ENCODE peak calls at places on chromosomes 6 and 20, in ten cellular contexts. One of them, this sample, is unnamed.

GRCh38 chr20:58421497-58421850 is 32.4 kb downstream of the VAPB start:
- DNase-seq in kidney: no peak
- DNase-seq in MM.1S: no peak
- DNase-seq in psoas muscle: no peak
- DNase-seq in effector memory CD4-positive, alpha-beta T cell: no peak
- DNase-seq in K562: no peak
- DNase-seq in ovary: no peak
- DNase-seq in upper lobe of right lung: no peak
- DNase-seq in stomach: no peak
- DNase-seq in heart left ventricle: no peak
- DNase-seq in this sample: no peak

GRCh38 chr20:50750145-50750671 is 18.8 kb downstream of the PARD6B start:
- DNase-seq in kidney: no peak
- DNase-seq in MM.1S: no peak
- DNase-seq in psoas muscle: no peak
- DNase-seq in effector memory CD4-positive, alpha-beta T cell: no peak
- DNase-seq in K562: no peak
- DNase-seq in ovary: no peak
- DNase-seq in upper lobe of right lung: no peak
- DNase-seq in stomach: no peak
- DNase-seq in heart left ventricle: no peak
- DNase-seq in this sample: no peak

GRCh38 chr6:78593898-78594666 is 273.3 kb upstream of the IRAK1BP1 start:
- DNase-seq in kidney: no peak
- DNase-seq in MM.1S: no peak
- DNase-seq in psoas muscle: no peak
- DNase-seq in effector memory CD4-positive, alpha-beta T cell: no peak
- DNase-seq in K562: no peak
- DNase-seq in ovary: no peak
- DNase-seq in upper lobe of right lung: no peak
- DNase-seq in stomach: no peak
- DNase-seq in heart left ventricle: no peak
- DNase-seq in this sample: no peak

GRCh38 chr6:111427341-111428116 is 55.5 kb downstream of the REV3L start:
- DNase-seq in kidney: no peak
- DNase-seq in MM.1S: peak; percentile 56
- DNase-seq in psoas muscle: no peak
- DNase-seq in effector memory CD4-positive, alpha-beta T cell: no peak
- DNase-seq in K562: no peak
- DNase-seq in ovary: no peak
- DNase-seq in upper lobe of right lung: no peak
- DNase-seq in stomach: no peak
- DNase-seq in heart left ventricle: no peak
- DNase-seq in this sample: peak; percentile 60

GRCh38 chr6:154154389-154154967 is 115.4 kb downstream of the OPRM1 start:
- DNase-seq in kidney: no peak
- DNase-seq in MM.1S: peak; percentile 43
- DNase-seq in psoas muscle: no peak
- DNase-seq in effector memory CD4-positive, alpha-beta T cell: peak; percentile 20
- DNase-seq in K562: peak; percentile 76
- DNase-seq in ovary: peak; percentile 62
- DNase-seq in upper lobe of right lung: no peak
- DNase-seq in stomach: peak; percentile 78
- DNase-seq in heart left ventricle: peak; percentile 44
- DNase-seq in this sample: peak; percentile 56

GRCh38 chr20:12963456-12963855 is 45.3 kb upstream of the SPTLC3 start:
- DNase-seq in kidney: no peak
- DNase-seq in MM.1S: no peak
- DNase-seq in psoas muscle: no peak
- DNase-seq in effector memory CD4-positive, alpha-beta T cell: no peak
- DNase-seq in K562: no peak
- DNase-seq in ovary: no peak
- DNase-seq in upper lobe of right lung: no peak
- DNase-seq in stomach: no peak
- DNase-seq in heart left ventricle: no peak
- DNase-seq in this sample: no peak

GRCh38 chr6:12001004-12001705 is 11.0 kb upstream of the HIVEP1 start:
- DNase-seq in kidney: no peak
- DNase-seq in MM.1S: no peak
- DNase-seq in psoas muscle: peak; percentile 41
- DNase-seq in effector memory CD4-positive, alpha-beta T cell: no peak
- DNase-seq in K562: no peak
- DNase-seq in ovary: no peak
- DNase-seq in upper lobe of right lung: no peak
- DNase-seq in stomach: no peak
- DNase-seq in heart left ventricle: no peak
- DNase-seq in this sample: no peak

GRCh38 chr20:35339007-35339406 is 46.8 kb upstream of the FAM83C start:
- DNase-seq in kidney: no peak
- DNase-seq in MM.1S: no peak
- DNase-seq in psoas muscle: no peak
- DNase-seq in effector memory CD4-positive, alpha-beta T cell: no peak
- DNase-seq in K562: no peak
- DNase-seq in ovary: no peak
- DNase-seq in upper lobe of right lung: no peak
- DNase-seq in stomach: no peak
- DNase-seq in heart left ventricle: no peak
- DNase-seq in this sample: no peak

GRCh38 chr6:11770546-11771466 is 7.8 kb downstream of the ADTRP start:
- DNase-seq in kidney: peak; percentile 97
- DNase-seq in MM.1S: peak; percentile 41
- DNase-seq in psoas muscle: peak; percentile 93
- DNase-seq in effector memory CD4-positive, alpha-beta T cell: no peak
- DNase-seq in K562: peak; percentile 48
- DNase-seq in ovary: peak; percentile 76
- DNase-seq in upper lobe of right lung: peak; percentile 91
- DNase-seq in stomach: peak; percentile 74
- DNase-seq in heart left ventricle: peak; percentile 88
- DNase-seq in this sample: no peak

GRCh38 chr6:16158943-16159557 is 30.2 kb downstream of the MYLIP start:
- DNase-seq in kidney: no peak
- DNase-seq in MM.1S: no peak
- DNase-seq in psoas muscle: no peak
- DNase-seq in effector memory CD4-positive, alpha-beta T cell: no peak
- DNase-seq in K562: no peak
- DNase-seq in ovary: no peak
- DNase-seq in upper lobe of right lung: no peak
- DNase-seq in stomach: no peak
- DNase-seq in heart left ventricle: no peak
- DNase-seq in this sample: no peak

GRCh38 chr6:52454556-52454955 is 34.4 kb downstream of the EFHC1 start:
- DNase-seq in kidney: no peak
- DNase-seq in MM.1S: no peak
- DNase-seq in psoas muscle: no peak
- DNase-seq in effector memory CD4-positive, alpha-beta T cell: no peak
- DNase-seq in K562: no peak
- DNase-seq in ovary: no peak
- DNase-seq in upper lobe of right lung: no peak
- DNase-seq in stomach: no peak
- DNase-seq in heart left ventricle: no peak
- DNase-seq in this sample: no peak

GRCh38 chr20:58054744-58055373 is 173.6 kb downstream of the ANKRD60 start:
- DNase-seq in kidney: peak; percentile 79
- DNase-seq in MM.1S: no peak
- DNase-seq in psoas muscle: peak; percentile 47
- DNase-seq in effector memory CD4-positive, alpha-beta T cell: no peak
- DNase-seq in K562: no peak
- DNase-seq in ovary: peak; percentile 88
- DNase-seq in upper lobe of right lung: no peak
- DNase-seq in stomach: no peak
- DNase-seq in heart left ventricle: peak; percentile 22
- DNase-seq in this sample: no peak

GRCh38 chr20:52379723-52380336 is 188.3 kb upstream of the ZFP64 start:
- DNase-seq in kidney: no peak
- DNase-seq in MM.1S: peak; percentile 35
- DNase-seq in psoas muscle: peak; percentile 19
- DNase-seq in effector memory CD4-positive, alpha-beta T cell: no peak
- DNase-seq in K562: peak; percentile 27
- DNase-seq in ovary: no peak
- DNase-seq in upper lobe of right lung: peak; percentile 72
- DNase-seq in stomach: peak; percentile 66
- DNase-seq in heart left ventricle: no peak
- DNase-seq in this sample: peak; percentile 16

GRCh38 chr6:144667517-144667916 is 382.4 kb downstream of the UTRN start:
- DNase-seq in kidney: no peak
- DNase-seq in MM.1S: no peak
- DNase-seq in psoas muscle: no peak
- DNase-seq in effector memory CD4-positive, alpha-beta T cell: no peak
- DNase-seq in K562: no peak
- DNase-seq in ovary: no peak
- DNase-seq in upper lobe of right lung: no peak
- DNase-seq in stomach: no peak
- DNase-seq in heart left ventricle: no peak
- DNase-seq in this sample: no peak

GRCh38 chr6:3751019-3751729 is at the start of gene PXDC1:
- DNase-seq in kidney: peak; percentile 87
- DNase-seq in MM.1S: no peak
- DNase-seq in psoas muscle: no peak
- DNase-seq in effector memory CD4-positive, alpha-beta T cell: no peak
- DNase-seq in K562: no peak
- DNase-seq in ovary: no peak
- DNase-seq in upper lobe of right lung: peak; percentile 75
- DNase-seq in stomach: no peak
- DNase-seq in heart left ventricle: no peak
- DNase-seq in this sample: peak; percentile 32

GRCh38 chr6:169212897-169213813 is 40.5 kb downstream of the THBS2 start:
- DNase-seq in kidney: peak; percentile 97
- DNase-seq in MM.1S: peak; percentile 67
- DNase-seq in psoas muscle: peak; percentile 93
- DNase-seq in effector memory CD4-positive, alpha-beta T cell: peak; percentile 76
- DNase-seq in K562: peak; percentile 95
- DNase-seq in ovary: peak; percentile 92
- DNase-seq in upper lobe of right lung: peak; percentile 96
- DNase-seq in stomach: peak; percentile 92
- DNase-seq in heart left ventricle: peak; percentile 92
- DNase-seq in this sample: peak; percentile 77

GRCh38 chr6:2244261-2245102 is 923 bp downstream of the GMDS start:
- DNase-seq in kidney: no peak
- DNase-seq in MM.1S: peak; percentile 18
- DNase-seq in psoas muscle: no peak
- DNase-seq in effector memory CD4-positive, alpha-beta T cell: no peak
- DNase-seq in K562: no peak
- DNase-seq in ovary: no peak
- DNase-seq in upper lobe of right lung: no peak
- DNase-seq in stomach: peak; percentile 41
- DNase-seq in heart left ventricle: no peak
- DNase-seq in this sample: no peak

GRCh38 chr6:20210158-20210557 is 2.1 kb downstream of the MBOAT1 start:
- DNase-seq in kidney: no peak
- DNase-seq in MM.1S: no peak
- DNase-seq in psoas muscle: no peak
- DNase-seq in effector memory CD4-positive, alpha-beta T cell: no peak
- DNase-seq in K562: no peak
- DNase-seq in ovary: no peak
- DNase-seq in upper lobe of right lung: no peak
- DNase-seq in stomach: no peak
- DNase-seq in heart left ventricle: no peak
- DNase-seq in this sample: no peak
- H3K27ac ChIP-seq in kidney: no peak overlapping the region
- H3K27ac ChIP-seq in MM.1S: peak overlapping the region; percentile 20
- H3K27ac ChIP-seq in psoas muscle: no peak overlapping the region
- H3K27ac ChIP-seq in effector memory CD4-positive, alpha-beta T cell: no peak overlapping the region
- H3K27ac ChIP-seq in K562: no peak overlapping the region
- H3K27ac ChIP-seq in ovary: no peak overlapping the region
- H3K27ac ChIP-seq in upper lobe of right lung: peak overlapping the region; percentile 40
- H3K27ac ChIP-seq in stomach: peak overlapping the region; percentile 92
- H3K27ac ChIP-seq in heart left ventricle: no peak overlapping the region
- H3K27ac ChIP-seq in this sample: peak overlapping the region; percentile 75

GRCh38 chr20:9102456-9102855 is 33.6 kb downstream of the PLCB4 start:
- DNase-seq in kidney: no peak
- DNase-seq in MM.1S: no peak
- DNase-seq in psoas muscle: no peak
- DNase-seq in effector memory CD4-positive, alpha-beta T cell: no peak
- DNase-seq in K562: no peak
- DNase-seq in ovary: no peak
- DNase-seq in upper lobe of right lung: no peak
- DNase-seq in stomach: no peak
- DNase-seq in heart left ventricle: no peak
- DNase-seq in this sample: no peak
- H3K9me3 ChIP-seq in kidney: no peaks in the 10 kb centered on the region
- H3K9me3 ChIP-seq in MM.1S: no peaks in the 10 kb centered on the region
- H3K9me3 ChIP-seq in psoas muscle: no peaks in the 10 kb centered on the region
- H3K9me3 ChIP-seq in effector memory CD4-positive, alpha-beta T cell: no peaks in the 10 kb centered on the region
- H3K9me3 ChIP-seq in K562: no peaks in the 10 kb centered on the region
- H3K9me3 ChIP-seq in ovary: no peaks in the 10 kb centered on the region
- H3K9me3 ChIP-seq in upper lobe of right lung: no peaks in the 10 kb centered on the region
- H3K9me3 ChIP-seq in stomach: no peaks in the 10 kb centered on the region
- H3K9me3 ChIP-seq in heart left ventricle: no peaks in the 10 kb centered on the region
- H3K9me3 ChIP-seq in this sample: no peaks in the 10 kb centered on the region

GRCh38 chr6:106730672-106731071 is 101.3 kb downstream of the QRSL1 start:
- DNase-seq in kidney: no peak
- DNase-seq in MM.1S: no peak
- DNase-seq in psoas muscle: no peak
- DNase-seq in effector memory CD4-positive, alpha-beta T cell: no peak
- DNase-seq in K562: no peak
- DNase-seq in ovary: no peak
- DNase-seq in upper lobe of right lung: no peak
- DNase-seq in stomach: peak; percentile 66
- DNase-seq in heart left ventricle: no peak
- DNase-seq in this sample: no peak
- H3K4me1 ChIP-seq in kidney: peaks cover 30% of the 10 kb centered on the region
- H3K4me1 ChIP-seq in MM.1S: no peaks in the 10 kb centered on the region
- H3K4me1 ChIP-seq in psoas muscle: peaks cover 3% of the 10 kb centered on the region
- H3K4me1 ChIP-seq in effector memory CD4-positive, alpha-beta T cell: no peaks in the 10 kb centered on the region
- H3K4me1 ChIP-seq in K562: no peaks in the 10 kb centered on the region
- H3K4me1 ChIP-seq in ovary: no peaks in the 10 kb centered on the region
- H3K4me1 ChIP-seq in upper lobe of right lung: no peaks in the 10 kb centered on the region
- H3K4me1 ChIP-seq in stomach: peaks cover 18% of the 10 kb centered on the region
- H3K4me1 ChIP-seq in heart left ventricle: no peaks in the 10 kb centered on the region
- H3K4me1 ChIP-seq in this sample: no peaks in the 10 kb centered on the region

DNA sequence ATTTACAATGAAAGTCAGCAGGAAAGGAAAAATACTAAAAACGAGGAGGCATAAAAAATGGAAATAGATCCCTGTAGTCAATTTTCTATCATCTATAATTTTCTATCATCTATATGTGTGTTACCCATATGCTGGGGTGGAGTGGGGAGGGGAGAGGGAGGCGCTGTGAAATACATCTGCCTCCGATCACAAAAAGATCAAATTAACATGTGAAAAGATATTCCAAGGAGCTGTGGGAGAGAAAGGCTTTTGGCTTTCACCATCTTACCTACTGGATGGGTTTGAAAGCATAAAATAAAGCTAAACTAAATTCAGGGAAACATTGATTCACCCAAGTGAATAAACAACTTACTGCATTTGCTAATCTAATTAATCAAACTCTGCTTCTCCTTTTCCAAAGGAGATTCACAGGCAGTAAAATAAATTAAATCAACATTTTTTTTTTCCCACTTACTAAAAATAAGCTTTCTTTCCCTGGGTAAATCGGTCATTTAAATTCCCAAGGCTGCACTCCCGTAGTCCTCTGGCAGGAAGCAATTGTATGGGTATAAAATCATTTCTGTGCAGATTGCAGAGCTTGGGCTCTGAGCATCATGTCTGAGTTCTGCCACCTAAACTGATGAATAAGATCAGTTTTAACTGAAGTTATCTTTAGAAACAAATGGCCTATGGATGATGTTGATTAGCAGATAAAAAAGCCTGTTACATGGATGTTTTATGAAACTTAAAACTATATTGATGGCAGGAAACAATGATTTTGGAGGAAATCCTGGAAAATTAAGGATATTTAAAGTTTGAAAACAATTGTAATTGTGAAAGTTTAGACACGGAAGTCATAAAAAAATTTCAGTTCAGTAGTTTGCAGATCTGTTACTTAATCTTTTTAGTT is 147.9 kb downstream of the SOX4 start:
- DNase-seq in kidney: no peak
- DNase-seq in MM.1S: no peak
- DNase-seq in psoas muscle: no peak
- DNase-seq in effector memory CD4-positive, alpha-beta T cell: no peak
- DNase-seq in K562: no peak
- DNase-seq in ovary: no peak
- DNase-seq in upper lobe of right lung: no peak
- DNase-seq in stomach: no peak
- DNase-seq in heart left ventricle: no peak
- DNase-seq in this sample: no peak
- H3K27ac ChIP-seq in kidney: no peak overlapping the region
- H3K27ac ChIP-seq in MM.1S: no peak overlapping the region
- H3K27ac ChIP-seq in psoas muscle: no peak overlapping the region
- H3K27ac ChIP-seq in effector memory CD4-positive, alpha-beta T cell: no peak overlapping the region
- H3K27ac ChIP-seq in K562: no peak overlapping the region
- H3K27ac ChIP-seq in ovary: no peak overlapping the region
- H3K27ac ChIP-seq in upper lobe of right lung: no peak overlapping the region
- H3K27ac ChIP-seq in stomach: peak overlapping the region; percentile 6
- H3K27ac ChIP-seq in heart left ventricle: peak overlapping the region; percentile 53
- H3K27ac ChIP-seq in this sample: no peak overlapping the region

This sample was measured in CD4-positive, CD25-positive, alpha-beta regulatory T cell.